ENCODE peak calls at places on chromosomes 3 and 15, in four cellular contexts. J, X, N and K are unnamed samples.

GRCh38 chr15:62059108-62059817 is 984 bp downstream of the VPS13C start:
- DNase-seq in J (no peak), X (no peak), N (no peak), K (no peak)

GRCh38 chr3:101043687-101044078 is 50.5 kb upstream of the ABI3BP start:
- DNase-seq in J (no peak), X (no peak), N (no peak), K (no peak)

GRCh38 chr15:42084465-42085235 is 9.7 kb downstream of the PLA2G4D start:
- DNase-seq in J (peak), X (peak), N (peak), K (peak)

GRCh38 chr15:27057904-27058645 is 87.1 kb downstream of the GABRG3 start:
- DNase-seq in J (no peak), X (peak), N (peak), K (peak)

GRCh38 chr3:151520105-151520504 is 59.2 kb upstream of the IGSF10 start:
- DNase-seq in J (no peak), X (no peak), N (no peak), K (no peak)

GRCh38 chr3:13559751-13560540 is 11.0 kb downstream of the FBLN2 start:
- DNase-seq in J (no peak), X (no peak), N (peak), K (no peak)

GRCh38 chr3:186492594-186492993 is 51.6 kb downstream of the CRYGS start:
- DNase-seq in J (no peak), X (no peak), N (no peak), K (no peak)

GRCh38 chr15:92613841-92614240 is 41.7 kb downstream of the FAM174B start:
- DNase-seq in J (no peak), X (no peak), N (no peak), K (peak)

GRCh38 chr3:49725906-49726681 is 2.3 kb upstream of the GMPPB start:
- DNase-seq in J (no peak), X (no peak), N (no peak), K (peak)

GRCh38 chr3:162112719-162113118 is 616.1 kb downstream of the OTOL1 start:
- DNase-seq in J (no peak), X (no peak), N (no peak), K (no peak)

GRCh38 chr15:66778716-66779115 is 76.7 kb downstream of the SMAD6 start:
- DNase-seq in J (no peak), X (no peak), N (no peak), K (no peak)

GRCh38 chr3:56861511-56861910 is 59.8 kb upstream of the ARHGEF3 start:
- DNase-seq in J (no peak), X (no peak), N (no peak), K (no peak)

GRCh38 chr3:137709011-137709601 is 55.0 kb upstream of the SOX14 start:
- DNase-seq in J (no peak), X (no peak), N (peak), K (no peak)

GRCh38 chr15:83904107-83904720 is 250.3 kb downstream of the ADAMTSL3 start:
- DNase-seq in J (no peak), X (no peak), N (no peak), K (no peak)